ENCODE peak calls at places on chromosome 16, in five cellular contexts. One of them, this sample, is unnamed.

GRCh38 chr16:14070555-14070876 is 603 bp upstream of the MRTFB start:
- DNase-seq in heart right ventricle: no peak
- DNase-seq in activated naive CD8-positive, alpha-beta T cell treated with anti-CD3 and anti-CD28 coated beads, Interleukin-2, amount 50 U/mL, for 24 hours: no peak
- DNase-seq in mucosa of descending colon: no peak
- DNase-seq in AG20443: no peak
- DNase-seq in this sample: no peak

GRCh38 chr16:57781741-57782606 is 20.3 kb downstream of the KIFC3 start:
- DNase-seq in heart right ventricle: no peak
- DNase-seq in AG20443: peak
- DNase-seq in mucosa of descending colon: peak
- DNase-seq in activated naive CD8-positive, alpha-beta T cell treated with anti-CD3 and anti-CD28 coated beads, Interleukin-2, amount 50 U/mL, for 24 hours: no peak
- DNase-seq in this sample: no peak

GRCh38 chr16:47719713-47720112 is 258.6 kb downstream of the PHKB start:
- DNase-seq in activated naive CD8-positive, alpha-beta T cell treated with anti-CD3 and anti-CD28 coated beads, Interleukin-2, amount 50 U/mL, for 24 hours: no peak
- DNase-seq in AG20443: no peak
- DNase-seq in heart right ventricle: no peak
- DNase-seq in mucosa of descending colon: no peak
- DNase-seq in this sample: no peak

GRCh38 chr16:72927199-72928088 is 120.5 kb downstream of the ZFHX3 start:
- DNase-seq in activated naive CD8-positive, alpha-beta T cell treated with anti-CD3 and anti-CD28 coated beads, Interleukin-2, amount 50 U/mL, for 24 hours: no peak
- DNase-seq in heart right ventricle: no peak
- DNase-seq in AG20443: peak
- DNase-seq in mucosa of descending colon: no peak
- DNase-seq in this sample: no peak

GRCh38 chr16:3465301-3465700 is 21.8 kb downstream of the NAA60 start:
- DNase-seq in AG20443: no peak
- DNase-seq in activated naive CD8-positive, alpha-beta T cell treated with anti-CD3 and anti-CD28 coated beads, Interleukin-2, amount 50 U/mL, for 24 hours: no peak
- DNase-seq in heart right ventricle: no peak
- DNase-seq in mucosa of descending colon: no peak
- DNase-seq in this sample: no peak

GRCh38 chr16:50152386-50152806 is 710 bp upstream of the TENT4B start:
- DNase-seq in mucosa of descending colon: no peak
- DNase-seq in AG20443: peak
- DNase-seq in heart right ventricle: peak
- DNase-seq in activated naive CD8-positive, alpha-beta T cell treated with anti-CD3 and anti-CD28 coated beads, Interleukin-2, amount 50 U/mL, for 24 hours: peak
- DNase-seq in this sample: no peak

GRCh38 chr16:69049146-69049545 is 56.3 kb upstream of the HAS3 start:
- DNase-seq in activated naive CD8-positive, alpha-beta T cell treated with anti-CD3 and anti-CD28 coated beads, Interleukin-2, amount 50 U/mL, for 24 hours: no peak
- DNase-seq in AG20443: peak
- DNase-seq in mucosa of descending colon: no peak
- DNase-seq in heart right ventricle: no peak
- DNase-seq in this sample: no peak

GRCh38 chr16:59909262-59909661 is 1175.1 kb upstream of the GOT2 start:
- DNase-seq in activated naive CD8-positive, alpha-beta T cell treated with anti-CD3 and anti-CD28 coated beads, Interleukin-2, amount 50 U/mL, for 24 hours: no peak
- DNase-seq in AG20443: no peak
- DNase-seq in mucosa of descending colon: no peak
- DNase-seq in heart right ventricle: no peak
- DNase-seq in this sample: no peak

GRCh38 chr16:85188822-85189672 is 76.8 kb upstream of the CIBAR2 start:
- DNase-seq in mucosa of descending colon: no peak
- DNase-seq in heart right ventricle: no peak
- DNase-seq in activated naive CD8-positive, alpha-beta T cell treated with anti-CD3 and anti-CD28 coated beads, Interleukin-2, amount 50 U/mL, for 24 hours: no peak
- DNase-seq in AG20443: no peak
- DNase-seq in this sample: no peak

GRCh38 chr16:76756951-76757350 is 434.0 kb upstream of the MON1B start:
- DNase-seq in activated naive CD8-positive, alpha-beta T cell treated with anti-CD3 and anti-CD28 coated beads, Interleukin-2, amount 50 U/mL, for 24 hours: no peak
- DNase-seq in AG20443: no peak
- DNase-seq in heart right ventricle: no peak
- DNase-seq in mucosa of descending colon: no peak
- DNase-seq in this sample: no peak

GRCh38 chr16:51500306-51500705 is 349.2 kb upstream of the SALL1 start:
- DNase-seq in mucosa of descending colon: no peak
- DNase-seq in activated naive CD8-positive, alpha-beta T cell treated with anti-CD3 and anti-CD28 coated beads, Interleukin-2, amount 50 U/mL, for 24 hours: no peak
- DNase-seq in AG20443: peak
- DNase-seq in heart right ventricle: no peak
- DNase-seq in this sample: no peak

GRCh38 chr16:56609463-56609921 is 1.1 kb downstream of the MT2A start:
- DNase-seq in AG20443: no peak
- DNase-seq in heart right ventricle: peak
- DNase-seq in mucosa of descending colon: peak
- DNase-seq in activated naive CD8-positive, alpha-beta T cell treated with anti-CD3 and anti-CD28 coated beads, Interleukin-2, amount 50 U/mL, for 24 hours: peak
- DNase-seq in this sample: peak

GRCh38 chr16:86387461-86388440 is 122.6 kb upstream of the FOXF1 start:
- DNase-seq in mucosa of descending colon: no peak
- DNase-seq in heart right ventricle: no peak
- DNase-seq in activated naive CD8-positive, alpha-beta T cell treated with anti-CD3 and anti-CD28 coated beads, Interleukin-2, amount 50 U/mL, for 24 hours: peak
- DNase-seq in AG20443: peak
- DNase-seq in this sample: peak

GRCh38 chr16:89596957-89597644 is 16.3 kb upstream of the DPEP1 start:
- DNase-seq in AG20443: no peak
- DNase-seq in mucosa of descending colon: no peak
- DNase-seq in activated naive CD8-positive, alpha-beta T cell treated with anti-CD3 and anti-CD28 coated beads, Interleukin-2, amount 50 U/mL, for 24 hours: no peak
- DNase-seq in heart right ventricle: no peak
- DNase-seq in this sample: no peak

GRCh38 chr16:86862596-86862995 is 284.2 kb downstream of the FOXL1 start:
- DNase-seq in AG20443: no peak
- DNase-seq in activated naive CD8-positive, alpha-beta T cell treated with anti-CD3 and anti-CD28 coated beads, Interleukin-2, amount 50 U/mL, for 24 hours: no peak
- DNase-seq in heart right ventricle: peak
- DNase-seq in mucosa of descending colon: no peak
- DNase-seq in this sample: no peak

GRCh38 chr16:77434365-77435239 is at the start of gene ADAMTS18:
- DNase-seq in activated naive CD8-positive, alpha-beta T cell treated with anti-CD3 and anti-CD28 coated beads, Interleukin-2, amount 50 U/mL, for 24 hours: no peak
- DNase-seq in heart right ventricle: no peak
- DNase-seq in AG20443: no peak
- DNase-seq in mucosa of descending colon: no peak
- DNase-seq in this sample: no peak

GRCh38 chr16:50644730-50645129 is 36.4 kb downstream of the SNX20 start:
- DNase-seq in AG20443: peak
- DNase-seq in activated naive CD8-positive, alpha-beta T cell treated with anti-CD3 and anti-CD28 coated beads, Interleukin-2, amount 50 U/mL, for 24 hours: peak
- DNase-seq in mucosa of descending colon: no peak
- DNase-seq in heart right ventricle: peak
- DNase-seq in this sample: no peak

GRCh38 chr16:24841291-24841690 is 4.5 kb upstream of the SLC5A11 start:
- DNase-seq in heart right ventricle: no peak
- DNase-seq in mucosa of descending colon: no peak
- DNase-seq in activated naive CD8-positive, alpha-beta T cell treated with anti-CD3 and anti-CD28 coated beads, Interleukin-2, amount 50 U/mL, for 24 hours: no peak
- DNase-seq in AG20443: no peak
- DNase-seq in this sample: no peak

This sample was measured in K562.